ENCODE peak calls at places on chromosomes 11 and 22, in eight cellular contexts. U is GOT3, Z is myocyte, K is adrenal gland, M is esophagus squamous epithelium, O is kidney, I is GM10248, N is sciatic nerve. C is an unnamed sample.

GRCh38 chr11:60169264-60169915 is 13.5 kb downstream of the MS4A6A start:
- DNase-seq in Z (no peak), I (no peak), M (no peak), N (no peak), K (peak), U (no peak), O (no peak), C (peak)

GRCh38 chr22:37328017-37328416 is 45.7 kb downstream of the CYTH4 start:
- DNase-seq in N (no peak), M (no peak), I (no peak), U (no peak), Z (peak), K (no peak), O (no peak), C (no peak)

GRCh38 chr11:1221848-1222311 is 986 bp upstream of the MUC5B start:
- DNase-seq in N (peak), K (no peak), U (no peak), M (no peak), O (peak), I (no peak), Z (no peak), C (no peak)

GRCh38 chr11:134466035-134466908 is 54.2 kb upstream of the B3GAT1 start:
- DNase-seq in Z (no peak), M (no peak), O (no peak), N (no peak), U (no peak), K (no peak), I (no peak), C (no peak)

GRCh38 chr11:44096360-44097188 is 1.1 kb downstream of the EXT2 start:
- DNase-seq in U (no peak), I (peak), N (no peak), K (no peak), M (no peak), Z (no peak), O (no peak), C (no peak)

GRCh38 chr11:44047931-44048431 is at the start of gene ACCSL:
- DNase-seq in I (no peak), U (no peak), O (no peak), K (no peak), Z (peak), M (no peak), N (no peak), C (no peak)

GRCh38 chr22:46053563-46054090 is 76.7 kb upstream of the WNT7B start:
- DNase-seq in O (peak), N (peak), M (no peak), I (no peak), K (peak), U (no peak), Z (peak), C (peak)

GRCh38 chr11:131600591-131600990 is 230.2 kb downstream of the NTM start:
- DNase-seq in O (no peak), U (no peak), N (no peak), M (no peak), K (no peak), Z (no peak), I (no peak), C (no peak)

GRCh38 chr11:35355102-35355749 is 64.1 kb downstream of the SLC1A2 start:
- DNase-seq in M (no peak), U (no peak), I (no peak), Z (no peak), O (no peak), K (no peak), N (no peak), C (no peak)

GRCh38 chr11:79049627-79050238 is 391.1 kb downstream of the TENM4 start:
- DNase-seq in I (no peak), O (no peak), U (no peak), K (no peak), N (no peak), M (no peak), Z (no peak), C (no peak)

GRCh38 chr11:35207471-35208403 is 68.8 kb downstream of the CD44 start:
- DNase-seq in M (no peak), N (no peak), Z (no peak), I (no peak), K (no peak), U (no peak), O (no peak), C (no peak)

GRCh38 chr11:46003647-46004046 is 81.2 kb downstream of the LARGE2 start:
- DNase-seq in N (no peak), K (no peak), Z (peak), M (no peak), U (no peak), I (no peak), O (no peak), C (no peak)

GRCh38 chr11:70468256-70469230 is 70.2 kb downstream of the CTTN start:
- DNase-seq in Z (peak), K (no peak), M (no peak), U (no peak), O (no peak), N (no peak), I (no peak), C (no peak)

GRCh38 chr11:93524868-93525267 is 18.3 kb downstream of the SMCO4 start:
- DNase-seq in O (no peak), U (no peak), Z (peak), N (no peak), M (no peak), I (no peak), K (no peak), C (no peak)

GRCh38 chr11:88157401-88157800 is 17.8 kb downstream of the RAB38 start:
- DNase-seq in K (no peak), U (no peak), I (no peak), M (no peak), N (no peak), O (no peak), Z (no peak), C (no peak)

GRCh38 chr22:33401291-33401690 is 343.1 kb upstream of the SYN3 start:
- DNase-seq in O (no peak), Z (peak), U (no peak), I (no peak), K (no peak), N (no peak), M (no peak), C (no peak)

GRCh38 chr11:76156971-76157427 is 49.3 kb downstream of the WNT11 start:
- DNase-seq in M (no peak), I (no peak), Z (no peak), O (no peak), K (no peak), U (no peak), N (peak), C (no peak)

GRCh38 chr22:29331213-29331612 is 15.7 kb upstream of the RASL10A start:
- DNase-seq in K (peak), U (no peak), N (no peak), O (no peak), M (no peak), I (no peak), Z (no peak), C (no peak)

GRCh38 chr11:42770444-42771065 is 541.2 kb upstream of the API5 start:
- DNase-seq in I (peak), K (peak), M (no peak), U (no peak), Z (no peak), O (no peak), N (no peak), C (no peak)

GRCh38 chr11:9616858-9617257 is 43.4 kb downstream of the WEE1 start:
- DNase-seq in N (no peak), I (no peak), U (no peak), K (no peak), O (no peak), Z (no peak), M (no peak), C (no peak)

GRCh38 chr11:55920537-55920936 is 6.2 kb upstream of the OR5W2 start:
- DNase-seq in Z (no peak), N (no peak), I (no peak), U (no peak), O (peak), K (no peak), M (no peak), C (no peak)

GRCh38 chr22:49480896-49481650 is 346.6 kb downstream of the BRD1 start:
- DNase-seq in I (no peak), M (no peak), O (peak), Z (no peak), U (no peak), K (no peak), N (no peak), C (no peak)

GRCh38 chr22:44304906-44305305 is 7.8 kb downstream of the SHISAL1 start:
- DNase-seq in O (no peak), U (no peak), M (no peak), N (no peak), K (no peak), Z (no peak), I (no peak), C (no peak)